ENCODE peak calls at places on chromosomes 5 and 9, in eight cellular contexts. K is dorsolateral prefrontal cortex; V is epithelial cell of prostate; N is H9; H is suprapubic skin; P is CD8-positive, alpha-beta memory T cell; T is spleen; O is CD4-positive, CD25-positive, alpha-beta regulatory T cell. U is an unnamed sample.

GRCh38 chr5:143400541-143401252 is 2.8 kb downstream of the NR3C1 start:
- DNase-seq in T (no peak), O (no peak), K (no peak), P (no peak), N (no peak), H (no peak), V (no peak), U (no peak)

GRCh38 chr9:86369810-86370209 is 15.6 kb upstream of the TUT7 start:
- DNase-seq in O (no peak), N (no peak), V (no peak), K (no peak), P (no peak), T (no peak), H (no peak), U (no peak)

GRCh38 chr5:52356311-52356918 is 431.3 kb upstream of the ITGA1 start:
- DNase-seq in V (no peak), H (no peak), N (no peak), T (no peak), P (no peak), K (no peak), O (no peak), U (no peak)

GRCh38 chr5:108481355-108481931 is 99.5 kb upstream of the FBXL17 start:
- DNase-seq in T (no peak), V (peak), N (peak), P (no peak), K (no peak), H (no peak), O (no peak), U (no peak)

GRCh38 chr5:124702442-124703024 is 43.9 kb downstream of the ZNF608 start:
- DNase-seq in H (no peak), P (no peak), N (no peak), T (no peak), K (no peak), V (no peak), O (no peak), U (no peak)

GRCh38 chr9:131473891-131474290 is 28.8 kb upstream of the POMT1 start:
- DNase-seq in H (peak), N (no peak), V (no peak), P (no peak), O (no peak), T (peak), K (no peak), U (no peak)

GRCh38 chr9:18142964-18143363 is 331.0 kb upstream of the ADAMTSL1 start:
- DNase-seq in V (no peak), N (no peak), H (no peak), K (no peak), O (no peak), P (no peak), T (no peak), U (no peak)

GRCh38 chr9:27162045-27162444 is 53.0 kb downstream of the TEK start:
- DNase-seq in O (no peak), N (no peak), T (no peak), P (no peak), V (no peak), K (no peak), H (no peak), U (no peak)

GRCh38 chr9:15304620-15305019 is 2.4 kb downstream of the TTC39B start:
- DNase-seq in T (no peak), P (no peak), N (no peak), K (no peak), H (no peak), V (no peak), O (no peak), U (no peak)

GRCh38 chr9:129464972-129465833 is 155.7 kb downstream of the C9orf50 start:
- DNase-seq in N (no peak), K (no peak), T (no peak), P (no peak), H (no peak), V (no peak), O (no peak), U (no peak)

GRCh38 chr5:79107020-79107796 is 4.4 kb upstream of the BHMT start:
- DNase-seq in K (no peak), O (no peak), N (no peak), T (no peak), P (no peak), V (no peak), H (no peak), U (no peak)

GRCh38 chr9:126836216-126836615 is 24.2 kb upstream of the ZBTB34 start:
- DNase-seq in N (no peak), P (no peak), V (no peak), H (no peak), K (no peak), T (no peak), O (no peak), U (no peak)

GRCh38 chr5:36079200-36079761 is 12.6 kb upstream of the UGT3A2 start:
- DNase-seq in N (peak), K (no peak), H (no peak), V (no peak), T (no peak), O (peak), P (peak), U (no peak)

GRCh38 chr5:168675883-168676408 is 96.8 kb upstream of the PANK3 start:
- DNase-seq in P (no peak), V (no peak), K (no peak), N (no peak), H (no peak), T (peak), O (no peak), U (no peak)

GRCh38 chr9:135978650-135979461 is 17.7 kb upstream of the UBAC1 start:
- DNase-seq in O (peak), V (no peak), T (no peak), K (no peak), H (no peak), P (peak), N (no peak), U (no peak)

DNA sequence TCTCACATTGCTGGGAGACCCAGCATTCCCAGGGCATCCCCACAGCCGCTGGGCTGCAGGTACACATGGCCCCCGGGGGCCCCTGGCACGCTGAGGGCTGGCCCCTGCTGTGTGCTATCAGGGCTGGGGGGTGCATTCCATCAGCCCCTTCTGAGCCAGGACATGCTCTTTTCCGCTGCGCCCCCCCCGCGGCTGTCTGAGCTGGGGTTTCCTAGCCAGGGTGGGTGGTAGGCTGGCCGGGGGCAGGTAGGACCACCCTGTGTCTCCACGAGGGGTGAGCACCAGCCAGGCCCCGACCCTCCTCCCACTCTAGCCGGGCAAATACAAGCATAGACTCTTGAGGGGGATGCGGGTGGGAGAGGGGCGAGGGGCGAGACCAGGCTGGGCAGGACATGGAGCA is 58.1 kb upstream of the FCN2 start:
- DNase-seq in V (no peak), N (no peak), H (no peak), P (no peak), K (no peak), O (no peak), T (no peak), U (no peak)
- H3K27ac ChIP-seq in V (no peak), N (no peak), H (no peak), P (no peak), K (no peak), O (no peak), T (no peak), U (no peak)

DNA sequence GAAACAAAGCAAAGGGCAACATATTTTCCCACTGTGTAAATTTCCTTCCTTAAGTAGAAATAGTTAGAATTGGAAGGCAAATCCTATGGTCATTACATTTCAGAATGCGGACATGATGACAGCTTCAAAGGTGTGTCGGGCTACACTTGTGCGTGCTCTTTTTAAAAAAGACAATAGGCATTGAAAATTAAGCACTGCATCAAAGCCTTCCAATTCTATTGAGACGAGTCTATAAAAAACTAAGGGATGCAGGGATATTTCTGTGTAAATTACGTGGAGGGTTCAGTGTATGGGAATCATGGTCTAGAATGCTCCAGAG is 600.1 kb downstream of the EBF1 start:
- DNase-seq in V (no peak), O (no peak), P (no peak), T (no peak), N (no peak), K (no peak), H (no peak), U (no peak)
- H3K27ac ChIP-seq in V (no peak), O (no peak), P (no peak), T (no peak), N (no peak), K (no peak), H (peak), U (no peak)

DNA sequence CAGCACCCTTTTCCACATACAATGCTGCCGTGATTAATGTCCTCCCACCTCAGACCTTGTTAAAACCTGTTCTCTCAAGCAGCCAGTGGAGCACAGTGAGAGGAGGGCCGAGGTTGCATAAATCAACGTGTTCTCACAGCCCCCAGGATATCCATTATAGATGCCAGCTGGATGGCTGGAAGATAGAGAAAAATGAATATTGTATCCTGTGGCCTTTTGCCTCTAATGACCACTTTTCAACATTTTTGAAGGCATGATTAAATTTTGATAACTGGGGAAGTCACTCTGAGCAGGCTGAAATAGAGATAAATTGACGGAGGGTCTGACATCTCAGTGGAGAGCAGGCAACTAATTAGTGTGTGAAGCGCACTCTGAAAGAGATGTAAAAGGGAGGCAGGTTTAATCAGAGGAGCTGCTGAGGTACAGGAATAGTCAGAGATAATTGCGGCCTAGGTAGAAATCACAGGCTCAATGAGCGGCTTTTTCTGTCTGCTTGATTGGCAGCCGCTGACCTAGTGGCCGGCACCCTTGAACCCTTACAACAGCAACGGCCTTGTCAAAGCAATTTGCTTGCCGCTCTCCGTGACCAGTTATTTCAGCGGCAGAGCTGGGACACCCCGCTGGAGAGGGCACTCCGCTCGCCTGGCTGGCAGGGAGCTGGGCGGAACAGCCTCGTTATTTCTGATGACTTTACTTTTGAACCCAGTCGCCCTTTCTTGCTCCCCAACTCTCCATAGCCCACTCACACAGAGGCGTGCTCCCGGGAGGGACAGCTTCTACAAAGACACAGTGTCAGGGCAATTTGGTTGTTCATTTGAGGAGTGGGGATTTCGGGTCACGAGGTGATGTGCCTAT is 560.7 kb downstream of the PSAT1 start:
- DNase-seq in H (no peak), K (no peak), O (no peak), P (no peak), N (no peak), V (peak), T (no peak), U (peak)
- H3K27ac ChIP-seq in H (no peak), K (no peak), O (no peak), P (no peak), N (no peak), V (no peak), T (no peak), U (no peak)

DNA sequence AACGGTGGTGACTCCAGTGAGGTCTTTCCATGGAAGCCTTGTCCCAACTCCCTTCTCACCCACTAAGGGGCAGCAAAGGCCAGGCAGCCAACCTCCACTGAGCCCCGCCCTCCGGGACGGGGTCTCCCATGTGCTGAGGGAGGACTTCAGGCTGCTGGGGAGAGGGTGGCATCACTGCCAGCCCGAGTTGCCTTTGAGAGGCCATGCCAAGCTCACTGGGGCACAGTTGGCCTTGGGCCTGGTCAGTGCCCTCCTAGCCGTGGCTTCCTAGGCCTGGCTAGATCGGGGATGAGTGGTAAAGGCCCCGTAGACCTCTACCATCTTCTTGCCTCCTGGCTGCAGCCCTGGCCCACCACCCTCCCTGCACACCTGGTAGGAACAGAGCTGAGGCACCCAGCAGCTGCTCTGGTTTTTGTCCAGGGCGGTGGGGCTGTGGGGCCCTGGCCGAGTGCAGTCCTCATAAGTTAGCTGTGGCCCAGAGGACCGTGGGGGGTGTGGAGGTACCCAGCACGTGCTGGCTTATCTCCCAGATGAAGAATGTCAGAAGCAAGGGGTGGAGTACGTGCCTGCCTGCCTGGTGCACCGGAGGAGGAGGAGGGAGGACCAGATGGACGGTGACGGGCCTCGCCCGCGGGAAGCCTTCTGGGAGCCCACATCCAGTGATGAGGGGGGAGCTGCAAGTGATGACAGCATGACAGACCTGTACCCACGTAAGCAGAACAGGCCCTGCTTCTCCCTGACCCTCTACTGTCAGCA is 3.2 kb downstream of the SURF2 start:
- DNase-seq in K (no peak), O (no peak), N (peak), H (peak), P (no peak), V (no peak), T (no peak), U (no peak)
- H3K27ac ChIP-seq in K (peak), O (peak), N (no peak), H (no peak), P (no peak), V (no peak), T (no peak), U (no peak)

U was measured in upper lobe of left lung.